ENCODE peak calls at places on chromosomes 12 and 14, in seven cellular contexts. K is foreskin fibroblast; H is GM12878; Z is CD4-positive, alpha-beta memory T cell; C is WERI-Rb-1; X is gastrocnemius medialis; T is LNCaP clone FGC. L is an unnamed sample.

GRCh38 chr14:69637503-69638030 is 26.2 kb downstream of the SUSD6 start:
- DNase-seq in Z (no peak), K (peak), C (peak), X (peak), H (no peak), T (no peak), L (peak)

GRCh38 chr14:74905595-74906142 is 17.4 kb downstream of the RPS6KL1 start:
- DNase-seq in K (peak), X (peak), T (no peak), Z (peak), H (no peak), C (peak), L (peak)

GRCh38 chr12:43789941-43790340 is 16.2 kb downstream of the TWF1 start:
- DNase-seq in K (peak), X (no peak), C (no peak), H (no peak), T (no peak), Z (no peak), L (no peak)

GRCh38 chr12:80702889-80703605 is 4.4 kb upstream of the MYF6 start:
- DNase-seq in C (no peak), T (no peak), K (peak), Z (no peak), X (peak), H (peak), L (no peak)

GRCh38 chr12:12216349-12217017 is 50.4 kb downstream of the LRP6 start:
- DNase-seq in K (no peak), X (no peak), T (no peak), C (no peak), Z (no peak), H (no peak), L (no peak)

GRCh38 chr12:19415563-19415962 is 23.7 kb upstream of the AEBP2 start:
- DNase-seq in K (no peak), Z (no peak), T (no peak), H (no peak), C (no peak), X (no peak), L (no peak)

GRCh38 chr12:91023326-91024004 is 18.7 kb upstream of the EPYC start:
- DNase-seq in H (no peak), Z (no peak), T (no peak), K (peak), X (no peak), C (no peak), L (no peak)

GRCh38 chr12:92070054-92070863 is 75.4 kb downstream of the BTG1 start:
- DNase-seq in Z (no peak), H (no peak), X (no peak), T (no peak), K (peak), C (no peak), L (no peak)

GRCh38 chr12:39240573-39240972 is 202.3 kb downstream of the KIF21A start:
- DNase-seq in C (no peak), T (no peak), X (no peak), Z (no peak), K (no peak), H (no peak), L (no peak)

GRCh38 chr14:56116128-56116900 is 1.9 kb upstream of the PELI2 start:
- DNase-seq in C (no peak), Z (peak), T (no peak), X (no peak), K (no peak), H (no peak), L (no peak)

GRCh38 chr12:103571286-103571685 is 15.8 kb upstream of the STAB2 start:
- DNase-seq in C (no peak), H (no peak), T (no peak), X (no peak), Z (no peak), K (peak), L (peak)

GRCh38 chr12:22625671-22626251 is 790 bp downstream of the ETNK1 start:
- DNase-seq in H (peak), X (peak), T (no peak), Z (peak), C (peak), K (peak), L (peak)

GRCh38 chr14:101230161-101230850 is 326.8 kb upstream of the RTL1 start:
- DNase-seq in K (no peak), T (no peak), Z (no peak), X (no peak), C (no peak), H (no peak), L (no peak)

GRCh38 chr12:98745578-98746391 is 100.7 kb downstream of the APAF1 start:
- DNase-seq in C (no peak), T (no peak), K (peak), Z (peak), H (no peak), X (no peak), L (no peak)

GRCh38 chr12:76583301-76583700 is 23.7 kb upstream of the OSBPL8 start:
- DNase-seq in T (no peak), Z (no peak), C (no peak), K (no peak), H (no peak), X (no peak), L (no peak)

DNA sequence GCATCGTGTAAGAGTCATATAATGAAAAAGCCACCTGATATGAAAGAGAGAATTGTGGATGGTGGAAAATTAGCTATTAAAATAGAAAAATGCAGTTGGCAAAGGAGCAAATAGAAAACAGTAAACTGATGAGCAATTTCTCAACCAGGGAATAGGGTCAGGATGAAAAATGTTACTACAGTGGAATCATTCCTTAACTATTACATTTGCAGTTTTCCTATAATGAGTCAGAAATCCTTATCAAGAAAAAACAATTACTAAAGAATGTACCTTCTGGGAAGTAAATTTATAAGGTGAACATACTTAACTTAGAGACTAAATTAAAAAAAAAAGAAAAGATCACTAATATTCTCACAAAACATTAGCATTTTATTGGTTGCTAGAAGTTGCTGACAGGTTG is 576.4 kb downstream of the SLC16A7 start:
- DNase-seq in X (no peak), H (no peak), T (no peak), Z (no peak), K (peak), C (no peak), L (no peak)
- H3K4me3 ChIP-seq in X (no peak), H (no peak), T (no peak), Z (no peak), K (no peak), C (no peak), L (no peak)

GRCh38 chr14:105398044-105398725 is at the start of gene TEX22:
- DNase-seq in H (peak), C (peak), K (peak), X (peak), Z (peak), T (no peak), L (peak)

GRCh38 chr14:105398726-105399440 is 545 bp downstream of the TEX22 start:
- DNase-seq in X (no peak), T (no peak), C (peak), K (peak), Z (no peak), H (no peak), L (no peak)

GRCh38 chr14:105400016-105400415 is 1.7 kb downstream of the TEX22 start:
- DNase-seq in X (no peak), H (no peak), C (no peak), T (no peak), Z (no peak), K (no peak), L (no peak)

GRCh38 chr14:105397350-105397931 is 897 bp upstream of the TEX22 start:
- DNase-seq in K (no peak), X (no peak), Z (no peak), H (no peak), T (no peak), C (peak), L (peak)

DNA sequence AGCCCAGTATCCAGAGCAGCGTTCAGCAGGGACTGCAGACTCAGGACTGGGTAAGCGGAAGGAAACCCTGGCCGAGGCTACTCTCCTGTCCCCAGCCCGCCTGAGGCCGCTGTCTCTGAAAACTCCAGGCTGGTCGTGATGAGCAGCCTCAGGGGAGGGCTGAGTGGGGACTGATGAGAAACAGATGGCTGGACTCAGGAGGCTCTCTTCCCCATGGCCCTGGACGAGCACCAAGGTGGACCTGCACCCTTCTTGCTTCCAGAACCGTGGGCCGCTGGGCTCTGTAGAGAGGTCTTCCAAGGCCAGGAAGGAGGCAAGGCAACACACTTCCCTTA is 1.1 kb downstream of the TEX22 start:
- DNase-seq in H (no peak), C (no peak), X (no peak), T (no peak), Z (no peak), K (no peak), L (no peak)
- H3K4me3 ChIP-seq in H (peak), C (peak), X (peak), T (peak), Z (no peak), K (peak), L (peak)

DNA sequence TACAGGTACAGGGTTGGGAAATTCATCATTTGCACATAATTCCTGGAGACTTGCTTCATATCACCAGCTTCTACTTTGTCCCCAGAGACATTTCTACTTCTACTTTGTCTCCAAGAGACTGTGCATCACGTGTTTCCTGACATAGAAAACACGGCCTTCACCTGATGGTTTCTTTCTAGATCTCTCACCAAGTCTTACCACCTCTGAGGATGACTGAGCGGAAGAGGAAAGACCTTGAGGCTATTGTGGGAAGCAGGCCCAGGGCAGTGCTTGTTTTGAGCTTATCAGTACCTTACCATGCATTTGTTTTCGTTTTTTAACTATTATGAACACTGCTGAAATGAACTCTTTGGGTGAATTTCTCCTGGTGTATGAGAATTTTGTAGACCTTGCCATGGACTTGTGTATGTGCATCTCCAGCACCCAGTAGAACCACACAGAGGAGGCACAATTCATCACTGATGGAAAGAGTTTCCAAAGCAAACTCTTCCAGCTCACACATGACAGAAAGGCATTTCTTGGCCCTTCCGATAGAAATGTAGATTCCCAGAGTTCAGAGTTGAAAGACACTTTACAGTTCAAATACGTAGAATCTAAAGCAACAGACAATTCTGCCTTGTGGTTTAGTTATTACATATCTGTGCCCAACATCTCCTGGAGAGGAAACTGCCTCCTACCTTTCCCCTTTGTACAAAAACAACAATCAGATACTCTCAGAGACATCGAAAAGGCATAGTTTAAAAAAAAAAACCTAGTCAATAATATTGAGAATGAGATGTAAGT is 434.7 kb downstream of the FUT8 start:
- DNase-seq in X (no peak), T (no peak), Z (peak), C (no peak), H (peak), K (no peak), L (no peak)
- H3K4me3 ChIP-seq in X (no peak), T (no peak), Z (peak), C (no peak), H (no peak), K (no peak), L (no peak)

DNA sequence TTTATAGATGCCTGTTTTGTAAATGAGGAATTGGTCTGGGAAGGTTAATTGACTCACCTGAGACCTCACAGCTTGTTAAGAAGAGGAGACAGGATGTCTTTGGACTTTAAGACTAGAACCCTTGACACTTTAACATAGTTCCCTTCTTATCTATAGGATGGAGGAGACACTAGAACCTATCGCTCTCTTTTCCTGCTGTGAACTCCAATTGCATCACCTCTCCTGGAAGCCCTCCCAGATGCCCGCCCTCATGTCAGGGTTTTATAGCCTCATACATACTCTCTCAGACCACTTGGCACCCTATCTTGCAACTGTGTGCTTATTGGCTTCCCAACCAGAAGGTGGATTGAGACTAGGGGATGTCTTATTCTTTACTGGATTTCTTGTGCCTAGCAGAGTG is 2.5 kb upstream of the CTDSP2 start:
- DNase-seq in X (no peak), T (peak), H (no peak), Z (no peak), C (no peak), K (peak), L (no peak)
- H3K4me3 ChIP-seq in X (no peak), T (no peak), H (no peak), Z (no peak), C (no peak), K (no peak), L (no peak)

DNA sequence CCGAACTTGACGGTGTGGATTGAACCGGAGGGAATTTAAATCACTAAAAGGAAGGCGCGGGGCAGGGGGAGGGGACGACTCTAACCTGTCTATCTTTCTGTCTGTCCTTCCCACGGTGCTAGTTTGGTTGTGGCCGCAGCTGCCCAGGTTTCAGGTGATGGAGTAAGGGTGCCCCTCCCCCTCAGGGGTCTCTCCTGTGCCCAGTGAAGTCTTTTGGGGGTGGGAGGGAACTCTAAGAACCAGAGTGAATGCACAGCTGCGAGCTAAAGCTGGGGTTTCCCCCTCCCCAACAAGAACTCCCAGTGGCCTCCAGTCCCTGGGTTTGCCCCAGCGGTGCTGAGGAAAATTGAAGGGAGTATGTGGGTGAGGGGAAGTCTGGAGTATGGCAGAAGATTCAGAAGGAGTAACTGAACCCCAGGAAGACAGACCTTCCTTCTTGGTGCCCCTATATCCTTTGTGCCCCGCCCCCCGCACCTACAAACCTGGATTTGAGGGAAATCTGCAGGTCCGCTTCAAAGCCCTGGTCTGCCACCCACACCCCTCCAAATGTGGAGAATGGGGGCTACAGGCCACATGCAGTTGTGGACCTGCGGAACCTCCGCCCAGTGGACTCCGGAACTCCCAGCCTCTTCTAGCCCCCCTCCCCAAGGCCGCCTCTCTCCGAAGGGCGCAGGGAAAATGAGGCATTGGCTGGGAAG is 3.6 kb upstream of the HOXC9 start:
- DNase-seq in K (no peak), T (no peak), Z (no peak), X (no peak), C (no peak), H (no peak), L (no peak)
- H3K4me3 ChIP-seq in K (peak), T (no peak), Z (peak), X (peak), C (peak), H (peak), L (peak)

GRCh38 chr14:92582706-92583452 is 69.3 kb downstream of the RIN3 start:
- DNase-seq in X (no peak), C (no peak), K (no peak), T (no peak), H (peak), Z (no peak), L (no peak)
- H3K4me3 ChIP-seq in X (no peak), C (no peak), K (no peak), T (no peak), H (no peak), Z (no peak), L (no peak)